ENCODE peak calls at places on chromosomes 13 and 19, in seven cellular contexts. One of them, this sample, is unnamed.

GRCh38 chr19:3224346-3225325 is at the start of gene CELF5:
- DNase-seq in PC-3: peak; percentile 30
- DNase-seq in substantia nigra: peak; percentile 7
- DNase-seq in mucosa of descending colon: no peak
- DNase-seq in stimulated activated CD8-positive, alpha-beta memory T cell treated with anti-CD3 and anti-CD28 coated beads, Interleukin-7, amount 100 ng/mL, for 1 hour: peak; percentile 14
- DNase-seq in stimulated activated CD4-positive, alpha-beta T cell treated with anti-CD3 and anti-CD28 coated beads, Interleukin-2, amount 100 ng/mL, for 48 hours: peak; percentile 45
- DNase-seq in lower lobe of right lung: no peak
- DNase-seq in this sample: peak; percentile 50

GRCh38 chr13:49319555-49320350 is 72.0 kb downstream of the CDADC1 start:
- DNase-seq in PC-3: no peak
- DNase-seq in substantia nigra: no peak
- DNase-seq in mucosa of descending colon: no peak
- DNase-seq in stimulated activated CD8-positive, alpha-beta memory T cell treated with anti-CD3 and anti-CD28 coated beads, Interleukin-7, amount 100 ng/mL, for 1 hour: no peak
- DNase-seq in stimulated activated CD4-positive, alpha-beta T cell treated with anti-CD3 and anti-CD28 coated beads, Interleukin-2, amount 100 ng/mL, for 48 hours: no peak
- DNase-seq in lower lobe of right lung: no peak
- DNase-seq in this sample: no peak

GRCh38 chr13:101150998-101151397 is 265.3 kb downstream of the NALCN start:
- DNase-seq in PC-3: no peak
- DNase-seq in substantia nigra: no peak
- DNase-seq in mucosa of descending colon: no peak
- DNase-seq in stimulated activated CD8-positive, alpha-beta memory T cell treated with anti-CD3 and anti-CD28 coated beads, Interleukin-7, amount 100 ng/mL, for 1 hour: no peak
- DNase-seq in stimulated activated CD4-positive, alpha-beta T cell treated with anti-CD3 and anti-CD28 coated beads, Interleukin-2, amount 100 ng/mL, for 48 hours: no peak
- DNase-seq in lower lobe of right lung: no peak
- DNase-seq in this sample: no peak

GRCh38 chr19:14021474-14021873 is 6.5 kb upstream of the RLN3 start:
- DNase-seq in PC-3: no peak
- DNase-seq in substantia nigra: no peak
- DNase-seq in mucosa of descending colon: peak; percentile 49
- DNase-seq in stimulated activated CD8-positive, alpha-beta memory T cell treated with anti-CD3 and anti-CD28 coated beads, Interleukin-7, amount 100 ng/mL, for 1 hour: no peak
- DNase-seq in stimulated activated CD4-positive, alpha-beta T cell treated with anti-CD3 and anti-CD28 coated beads, Interleukin-2, amount 100 ng/mL, for 48 hours: no peak
- DNase-seq in lower lobe of right lung: peak; percentile 35
- DNase-seq in this sample: no peak

GRCh38 chr13:48653074-48654054 is at the start of gene CYSLTR2:
- DNase-seq in PC-3: no peak
- DNase-seq in substantia nigra: no peak
- DNase-seq in mucosa of descending colon: no peak
- DNase-seq in stimulated activated CD8-positive, alpha-beta memory T cell treated with anti-CD3 and anti-CD28 coated beads, Interleukin-7, amount 100 ng/mL, for 1 hour: no peak
- DNase-seq in stimulated activated CD4-positive, alpha-beta T cell treated with anti-CD3 and anti-CD28 coated beads, Interleukin-2, amount 100 ng/mL, for 48 hours: peak; percentile 1
- DNase-seq in lower lobe of right lung: no peak
- DNase-seq in this sample: peak; percentile 21

GRCh38 chr13:27424246-27425150 is at the start of gene GTF3A:
- DNase-seq in PC-3: peak; percentile 88
- DNase-seq in substantia nigra: peak; percentile 83
- DNase-seq in mucosa of descending colon: peak; percentile 90
- DNase-seq in stimulated activated CD8-positive, alpha-beta memory T cell treated with anti-CD3 and anti-CD28 coated beads, Interleukin-7, amount 100 ng/mL, for 1 hour: peak; percentile 73
- DNase-seq in stimulated activated CD4-positive, alpha-beta T cell treated with anti-CD3 and anti-CD28 coated beads, Interleukin-2, amount 100 ng/mL, for 48 hours: peak; percentile 79
- DNase-seq in lower lobe of right lung: peak; percentile 88
- DNase-seq in this sample: peak; percentile 83

GRCh38 chr13:58884353-58884752 is 1252.8 kb downstream of the PCDH17 start:
- DNase-seq in PC-3: no peak
- DNase-seq in substantia nigra: no peak
- DNase-seq in mucosa of descending colon: no peak
- DNase-seq in stimulated activated CD8-positive, alpha-beta memory T cell treated with anti-CD3 and anti-CD28 coated beads, Interleukin-7, amount 100 ng/mL, for 1 hour: no peak
- DNase-seq in stimulated activated CD4-positive, alpha-beta T cell treated with anti-CD3 and anti-CD28 coated beads, Interleukin-2, amount 100 ng/mL, for 48 hours: no peak
- DNase-seq in lower lobe of right lung: no peak
- DNase-seq in this sample: no peak

GRCh38 chr19:42567567-42567966 is 27.2 kb downstream of the CEACAM8 start:
- DNase-seq in PC-3: no peak
- DNase-seq in substantia nigra: no peak
- DNase-seq in mucosa of descending colon: no peak
- DNase-seq in stimulated activated CD8-positive, alpha-beta memory T cell treated with anti-CD3 and anti-CD28 coated beads, Interleukin-7, amount 100 ng/mL, for 1 hour: no peak
- DNase-seq in stimulated activated CD4-positive, alpha-beta T cell treated with anti-CD3 and anti-CD28 coated beads, Interleukin-2, amount 100 ng/mL, for 48 hours: no peak
- DNase-seq in lower lobe of right lung: no peak
- DNase-seq in this sample: no peak

GRCh38 chr13:24110011-24110410 is 50.5 kb upstream of the SPATA13 start:
- DNase-seq in PC-3: peak; percentile 17
- DNase-seq in substantia nigra: no peak
- DNase-seq in mucosa of descending colon: no peak
- DNase-seq in stimulated activated CD8-positive, alpha-beta memory T cell treated with anti-CD3 and anti-CD28 coated beads, Interleukin-7, amount 100 ng/mL, for 1 hour: no peak
- DNase-seq in stimulated activated CD4-positive, alpha-beta T cell treated with anti-CD3 and anti-CD28 coated beads, Interleukin-2, amount 100 ng/mL, for 48 hours: no peak
- DNase-seq in lower lobe of right lung: no peak
- DNase-seq in this sample: no peak

GRCh38 chr13:43356566-43356965 is 333.2 kb downstream of the DNAJC15 start:
- DNase-seq in PC-3: no peak
- DNase-seq in substantia nigra: no peak
- DNase-seq in mucosa of descending colon: no peak
- DNase-seq in stimulated activated CD8-positive, alpha-beta memory T cell treated with anti-CD3 and anti-CD28 coated beads, Interleukin-7, amount 100 ng/mL, for 1 hour: no peak
- DNase-seq in stimulated activated CD4-positive, alpha-beta T cell treated with anti-CD3 and anti-CD28 coated beads, Interleukin-2, amount 100 ng/mL, for 48 hours: no peak
- DNase-seq in lower lobe of right lung: no peak
- DNase-seq in this sample: no peak

GRCh38 chr13:50629497-50629896 is 214.0 kb downstream of the DLEU7 start:
- DNase-seq in PC-3: no peak
- DNase-seq in substantia nigra: no peak
- DNase-seq in mucosa of descending colon: no peak
- DNase-seq in stimulated activated CD8-positive, alpha-beta memory T cell treated with anti-CD3 and anti-CD28 coated beads, Interleukin-7, amount 100 ng/mL, for 1 hour: no peak
- DNase-seq in stimulated activated CD4-positive, alpha-beta T cell treated with anti-CD3 and anti-CD28 coated beads, Interleukin-2, amount 100 ng/mL, for 48 hours: no peak
- DNase-seq in lower lobe of right lung: no peak
- DNase-seq in this sample: no peak

This sample was measured in effector memory CD4-positive, alpha-beta T cell.